ENCODE peak calls at places on chromosomes 11 and 22, in six cellular contexts. One of them, this sample, is unnamed.

GRCh38 chr11:12787847-12788246 is 113.6 kb downstream of the TEAD1 start:
- DNase-seq in cardiac fibroblast: peak; percentile 83
- DNase-seq in AG04449: no peak
- DNase-seq in osteocyte: no peak
- DNase-seq in neural crest cell: no peak
- DNase-seq in MCF 10A: peak; percentile 68
- DNase-seq in this sample: no peak

GRCh38 chr11:19574916-19575315 is 137.7 kb upstream of the NAV2 start:
- DNase-seq in cardiac fibroblast: no peak
- DNase-seq in AG04449: no peak
- DNase-seq in osteocyte: no peak
- DNase-seq in neural crest cell: no peak
- DNase-seq in MCF 10A: no peak
- DNase-seq in this sample: peak; percentile 53

GRCh38 chr11:134637091-134638015 is 225.3 kb upstream of the B3GAT1 start:
- DNase-seq in cardiac fibroblast: no peak
- DNase-seq in AG04449: no peak
- DNase-seq in osteocyte: peak; percentile 74
- DNase-seq in neural crest cell: no peak
- DNase-seq in MCF 10A: no peak
- DNase-seq in this sample: peak; percentile 45

GRCh38 chr11:65491614-65492386 is 7.0 kb upstream of the MALAT1 start:
- DNase-seq in cardiac fibroblast: peak; percentile 97
- DNase-seq in AG04449: peak; percentile 99
- DNase-seq in osteocyte: peak; percentile 90
- DNase-seq in neural crest cell: no peak
- DNase-seq in MCF 10A: peak; percentile 90
- DNase-seq in this sample: peak; percentile 98

GRCh38 chr11:33930317-33931021 is 38.6 kb upstream of the LMO2 start:
- DNase-seq in cardiac fibroblast: peak; percentile 75
- DNase-seq in AG04449: no peak
- DNase-seq in osteocyte: no peak
- DNase-seq in neural crest cell: no peak
- DNase-seq in MCF 10A: peak; percentile 77
- DNase-seq in this sample: no peak

GRCh38 chr11:27234043-27234668 is 128.9 kb downstream of the CCDC34 start:
- DNase-seq in cardiac fibroblast: peak; percentile 91
- DNase-seq in AG04449: peak; percentile 100
- DNase-seq in osteocyte: no peak
- DNase-seq in neural crest cell: no peak
- DNase-seq in MCF 10A: peak; percentile 69
- DNase-seq in this sample: no peak

GRCh38 chr11:102495161-102496042 is 35.1 kb downstream of the MMP7 start:
- DNase-seq in cardiac fibroblast: peak; percentile 92
- DNase-seq in AG04449: peak; percentile 67
- DNase-seq in osteocyte: no peak
- DNase-seq in neural crest cell: peak; percentile 49
- DNase-seq in MCF 10A: peak; percentile 93
- DNase-seq in this sample: no peak

GRCh38 chr11:107716884-107717532 is 5.2 kb upstream of the SLN start:
- DNase-seq in cardiac fibroblast: peak; percentile 43
- DNase-seq in AG04449: no peak
- DNase-seq in osteocyte: no peak
- DNase-seq in neural crest cell: no peak
- DNase-seq in MCF 10A: no peak
- DNase-seq in this sample: no peak

DNA sequence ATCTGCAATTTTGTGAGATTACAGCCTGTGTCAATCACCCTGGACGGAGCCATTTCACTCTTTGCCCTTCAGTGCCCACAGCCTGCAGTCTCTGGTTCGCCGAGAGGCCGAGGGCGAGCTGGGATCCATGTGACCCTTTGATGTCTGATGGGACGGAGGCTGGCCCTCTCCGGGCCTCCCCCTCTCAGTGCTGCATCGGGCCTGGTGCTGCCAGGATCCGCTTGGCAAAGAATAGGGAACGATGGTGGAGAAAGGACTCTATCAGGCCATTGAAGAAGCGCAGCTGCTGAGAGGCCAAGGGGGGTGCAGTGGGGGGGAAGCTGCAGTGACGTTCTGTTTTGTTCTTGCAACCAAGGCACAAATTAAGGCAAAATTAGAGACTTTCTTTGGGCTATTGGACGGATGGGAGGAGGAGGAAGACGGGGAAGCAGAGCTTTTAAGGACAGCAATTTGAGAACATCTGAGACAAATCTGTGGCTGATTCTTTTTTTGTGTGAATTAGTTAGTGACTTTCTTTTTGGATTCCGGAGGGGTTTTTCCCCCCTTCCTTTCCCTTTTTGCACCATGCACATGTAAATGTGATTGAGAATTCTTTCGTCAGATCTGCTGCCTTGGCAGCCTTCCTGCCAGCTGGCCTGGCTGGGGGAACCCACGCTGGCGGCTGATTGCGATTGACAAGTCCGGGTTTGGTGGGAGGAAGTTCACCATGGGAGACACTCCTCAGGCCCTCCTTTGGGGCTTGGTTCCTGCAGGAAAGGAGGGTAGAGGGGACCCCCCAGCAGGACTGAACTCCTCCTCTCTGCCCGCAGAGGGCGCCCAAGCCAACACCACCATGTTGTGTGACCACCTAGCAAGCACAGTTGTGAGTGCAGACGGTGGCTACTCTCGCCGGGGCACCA is 214.5 kb downstream of the NTM start:
- DNase-seq in cardiac fibroblast: no peak
- DNase-seq in AG04449: no peak
- DNase-seq in osteocyte: no peak
- DNase-seq in neural crest cell: peak; percentile 35
- DNase-seq in MCF 10A: no peak
- DNase-seq in this sample: no peak
- TF ChIP-seq CTCF in cardiac fibroblast: no peak
- TF ChIP-seq CTCF in AG04449: peak; percentile 25
- TF ChIP-seq CTCF in osteocyte: peak; percentile 11
- TF ChIP-seq CTCF in neural crest cell: peak; percentile 54
- TF ChIP-seq CTCF in MCF 10A: no peak
- TF ChIP-seq CTCF in this sample: no peak

GRCh38 chr22:41365425-41365824 is 16.3 kb upstream of the TEF start:
- DNase-seq in cardiac fibroblast: no peak
- DNase-seq in AG04449: no peak
- DNase-seq in osteocyte: no peak
- DNase-seq in neural crest cell: no peak
- DNase-seq in MCF 10A: no peak
- DNase-seq in this sample: no peak

GRCh38 chr22:41362615-41363014 is 19.1 kb upstream of the TEF start:
- DNase-seq in cardiac fibroblast: no peak
- DNase-seq in AG04449: no peak
- DNase-seq in osteocyte: no peak
- DNase-seq in neural crest cell: no peak
- DNase-seq in MCF 10A: no peak
- DNase-seq in this sample: no peak

GRCh38 chr22:41364955-41365354 is 16.8 kb upstream of the TEF start:
- DNase-seq in cardiac fibroblast: no peak
- DNase-seq in AG04449: no peak
- DNase-seq in osteocyte: no peak
- DNase-seq in neural crest cell: no peak
- DNase-seq in MCF 10A: no peak
- DNase-seq in this sample: no peak

GRCh38 chr22:41366323-41367014 is 15.3 kb upstream of the TEF start:
- DNase-seq in cardiac fibroblast: no peak
- DNase-seq in AG04449: no peak
- DNase-seq in osteocyte: no peak
- DNase-seq in neural crest cell: no peak
- DNase-seq in MCF 10A: no peak
- DNase-seq in this sample: no peak

DNA sequence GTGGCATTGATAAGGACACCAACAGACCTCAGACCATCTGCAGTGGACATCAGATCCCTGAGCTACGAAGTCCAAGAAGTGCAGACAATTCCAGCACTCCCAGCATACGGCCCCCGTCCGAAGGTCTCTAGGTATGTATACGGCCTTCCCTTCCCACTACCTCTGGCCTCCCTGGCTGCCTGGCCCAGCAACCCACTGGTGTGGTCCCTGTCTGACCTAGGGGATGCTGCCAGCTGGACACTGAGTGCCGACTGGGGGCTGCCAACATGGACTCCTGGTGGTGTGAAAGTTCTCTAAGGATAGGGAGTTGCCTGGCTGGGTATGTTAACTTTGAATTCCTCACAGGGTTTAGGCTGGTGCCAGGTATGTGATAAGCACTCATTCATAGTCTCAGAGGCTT is 17.5 kb upstream of the TEF start:
- DNase-seq in cardiac fibroblast: no peak
- DNase-seq in AG04449: no peak
- DNase-seq in osteocyte: no peak
- DNase-seq in neural crest cell: no peak
- DNase-seq in MCF 10A: no peak
- DNase-seq in this sample: no peak
- TF ChIP-seq CTCF in cardiac fibroblast: no peak
- TF ChIP-seq CTCF in AG04449: no peak
- TF ChIP-seq CTCF in osteocyte: no peak
- TF ChIP-seq CTCF in neural crest cell: no peak
- TF ChIP-seq CTCF in MCF 10A: no peak
- TF ChIP-seq CTCF in this sample: no peak

GRCh38 chr22:22111267-22111751 is 128.7 kb upstream of the TOP3B start:
- DNase-seq in cardiac fibroblast: peak; percentile 90
- DNase-seq in AG04449: peak; percentile 17
- DNase-seq in osteocyte: peak; percentile 69
- DNase-seq in neural crest cell: no peak
- DNase-seq in MCF 10A: peak; percentile 78
- DNase-seq in this sample: no peak
- TF ChIP-seq CTCF in cardiac fibroblast: no peak
- TF ChIP-seq CTCF in AG04449: no peak
- TF ChIP-seq CTCF in osteocyte: no peak
- TF ChIP-seq CTCF in neural crest cell: no peak
- TF ChIP-seq CTCF in MCF 10A: no peak
- TF ChIP-seq CTCF in this sample: no peak

GRCh38 chr11:119061256-119061655 is 4.3 kb upstream of the HYOU1 start:
- DNase-seq in cardiac fibroblast: no peak
- DNase-seq in AG04449: no peak
- DNase-seq in osteocyte: no peak
- DNase-seq in neural crest cell: no peak
- DNase-seq in MCF 10A: no peak
- DNase-seq in this sample: no peak

GRCh38 chr11:119055901-119056300 is 1.1 kb downstream of the HYOU1 start:
- DNase-seq in cardiac fibroblast: peak; percentile 43
- DNase-seq in AG04449: no peak
- DNase-seq in osteocyte: no peak
- DNase-seq in neural crest cell: no peak
- DNase-seq in MCF 10A: peak; percentile 19
- DNase-seq in this sample: no peak

GRCh38 chr11:119054418-119054817 is 2.6 kb downstream of the HYOU1 start:
- DNase-seq in cardiac fibroblast: no peak
- DNase-seq in AG04449: no peak
- DNase-seq in osteocyte: no peak
- DNase-seq in neural crest cell: no peak
- DNase-seq in MCF 10A: no peak
- DNase-seq in this sample: no peak

GRCh38 chr11:119056397-119056999 is 507 bp downstream of the HYOU1 start:
- DNase-seq in cardiac fibroblast: peak; percentile 7
- DNase-seq in AG04449: no peak
- DNase-seq in osteocyte: no peak
- DNase-seq in neural crest cell: peak; percentile 22
- DNase-seq in MCF 10A: peak; percentile 29
- DNase-seq in this sample: peak; percentile 79

GRCh38 chr11:119057000-119057769 is at the start of gene HYOU1:
- DNase-seq in cardiac fibroblast: peak; percentile 96
- DNase-seq in AG04449: peak; percentile 63
- DNase-seq in osteocyte: peak; percentile 99
- DNase-seq in neural crest cell: peak; percentile 98
- DNase-seq in MCF 10A: peak; percentile 97
- DNase-seq in this sample: peak; percentile 98
- TF ChIP-seq CTCF in cardiac fibroblast: peak; percentile 29
- TF ChIP-seq CTCF in AG04449: peak; percentile 35
- TF ChIP-seq CTCF in osteocyte: peak; percentile 32
- TF ChIP-seq CTCF in neural crest cell: peak; percentile 46
- TF ChIP-seq CTCF in MCF 10A: peak; percentile 29
- TF ChIP-seq CTCF in this sample: no peak

DNA sequence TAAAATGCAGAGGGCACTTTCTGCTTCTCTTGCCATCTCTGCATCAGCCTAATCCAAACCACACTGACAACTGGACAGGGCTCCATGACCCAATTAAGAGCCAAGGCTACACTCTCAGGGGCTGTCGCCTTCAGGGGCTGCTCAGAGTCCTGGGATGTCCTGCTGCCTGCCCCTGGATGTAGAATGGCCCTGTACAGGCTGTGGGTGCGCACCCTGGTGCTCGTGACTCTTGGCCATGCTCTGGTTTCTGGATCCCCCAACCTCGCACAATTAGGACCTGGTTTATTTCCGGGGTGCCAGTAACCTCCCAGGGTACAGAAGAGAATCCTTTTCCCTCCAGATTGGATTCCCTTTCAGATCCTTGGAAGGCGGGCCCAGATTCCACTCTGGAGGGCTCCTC is 11.3 kb downstream of the IFT27 start:
- DNase-seq in cardiac fibroblast: no peak
- DNase-seq in AG04449: no peak
- DNase-seq in osteocyte: peak; percentile 60
- DNase-seq in neural crest cell: no peak
- DNase-seq in MCF 10A: no peak
- DNase-seq in this sample: peak; percentile 50
- TF ChIP-seq CTCF in cardiac fibroblast: no peak
- TF ChIP-seq CTCF in AG04449: no peak
- TF ChIP-seq CTCF in osteocyte: no peak
- TF ChIP-seq CTCF in neural crest cell: no peak
- TF ChIP-seq CTCF in MCF 10A: no peak
- TF ChIP-seq CTCF in this sample: no peak

GRCh38 chr11:61862714-61863547 is 28.4 kb downstream of the FADS3 start:
- DNase-seq in cardiac fibroblast: no peak
- DNase-seq in AG04449: no peak
- DNase-seq in osteocyte: peak; percentile 83
- DNase-seq in neural crest cell: no peak
- DNase-seq in MCF 10A: no peak
- DNase-seq in this sample: no peak
- TF ChIP-seq CTCF in cardiac fibroblast: no peak
- TF ChIP-seq CTCF in AG04449: no peak
- TF ChIP-seq CTCF in osteocyte: no peak
- TF ChIP-seq CTCF in neural crest cell: no peak
- TF ChIP-seq CTCF in MCF 10A: no peak
- TF ChIP-seq CTCF in this sample: no peak

GRCh38 chr11:4087551-4087950 is 7.0 kb upstream of the RRM1 start:
- DNase-seq in cardiac fibroblast: peak; percentile 22
- DNase-seq in AG04449: no peak
- DNase-seq in osteocyte: no peak
- DNase-seq in neural crest cell: no peak
- DNase-seq in MCF 10A: no peak
- DNase-seq in this sample: no peak
- TF ChIP-seq CTCF in cardiac fibroblast: peak; percentile 24
- TF ChIP-seq CTCF in AG04449: peak; percentile 21
- TF ChIP-seq CTCF in osteocyte: peak; percentile 24
- TF ChIP-seq CTCF in neural crest cell: peak; percentile 29
- TF ChIP-seq CTCF in MCF 10A: peak; percentile 7
- TF ChIP-seq CTCF in this sample: no peak

GRCh38 chr11:105456950-105457349 is 152.9 kb upstream of the GRIA4 start:
- DNase-seq in cardiac fibroblast: no peak
- DNase-seq in AG04449: no peak
- DNase-seq in osteocyte: no peak
- DNase-seq in neural crest cell: no peak
- DNase-seq in MCF 10A: no peak
- DNase-seq in this sample: no peak
- TF ChIP-seq CTCF in cardiac fibroblast: peak; percentile 25
- TF ChIP-seq CTCF in AG04449: no peak
- TF ChIP-seq CTCF in osteocyte: no peak
- TF ChIP-seq CTCF in neural crest cell: no peak
- TF ChIP-seq CTCF in MCF 10A: no peak
- TF ChIP-seq CTCF in this sample: no peak